ENCODE peak calls at places on chromosome 7, in four cellular contexts. One of them, this sample, is unnamed.

GRCh38 chr7:123208793-123209192 is 9.0 kb upstream of the SLC13A1 start:
- DNase-seq in suprapubic skin: no peak
- DNase-seq in IMR-90: no peak
- DNase-seq in GM12892: no peak
- DNase-seq in this sample: peak; percentile 25

GRCh38 chr7:143492043-143492471 is 14.4 kb downstream of the TAS2R41 start:
- DNase-seq in suprapubic skin: no peak
- DNase-seq in IMR-90: peak; percentile 90
- DNase-seq in GM12892: no peak
- DNase-seq in this sample: no peak

GRCh38 chr7:129925416-129926002 is 27.3 kb downstream of the UBE2H start:
- DNase-seq in suprapubic skin: no peak
- DNase-seq in IMR-90: peak; percentile 62
- DNase-seq in GM12892: no peak
- DNase-seq in this sample: no peak

GRCh38 chr7:82235710-82236109 is 207.9 kb downstream of the CACNA2D1 start:
- DNase-seq in suprapubic skin: no peak
- DNase-seq in IMR-90: peak; percentile 64
- DNase-seq in GM12892: no peak
- DNase-seq in this sample: no peak

GRCh38 chr7:49228447-49228846 is 304.1 kb downstream of the CDC14C start:
- DNase-seq in suprapubic skin: no peak
- DNase-seq in IMR-90: no peak
- DNase-seq in GM12892: no peak
- DNase-seq in this sample: no peak

GRCh38 chr7:3092468-3092867 is 48.8 kb upstream of the CARD11 start:
- DNase-seq in suprapubic skin: no peak
- DNase-seq in IMR-90: peak; percentile 16
- DNase-seq in GM12892: peak; percentile 50
- DNase-seq in this sample: peak; percentile 15

GRCh38 chr7:120587281-120587680 is 270.7 kb downstream of the TSPAN12 start:
- DNase-seq in suprapubic skin: no peak
- DNase-seq in IMR-90: no peak
- DNase-seq in GM12892: no peak
- DNase-seq in this sample: no peak

GRCh38 chr7:158274996-158275395 is 312.6 kb downstream of the PTPRN2 start:
- DNase-seq in suprapubic skin: peak; percentile 43
- DNase-seq in IMR-90: no peak
- DNase-seq in GM12892: no peak
- DNase-seq in this sample: no peak

DNA sequence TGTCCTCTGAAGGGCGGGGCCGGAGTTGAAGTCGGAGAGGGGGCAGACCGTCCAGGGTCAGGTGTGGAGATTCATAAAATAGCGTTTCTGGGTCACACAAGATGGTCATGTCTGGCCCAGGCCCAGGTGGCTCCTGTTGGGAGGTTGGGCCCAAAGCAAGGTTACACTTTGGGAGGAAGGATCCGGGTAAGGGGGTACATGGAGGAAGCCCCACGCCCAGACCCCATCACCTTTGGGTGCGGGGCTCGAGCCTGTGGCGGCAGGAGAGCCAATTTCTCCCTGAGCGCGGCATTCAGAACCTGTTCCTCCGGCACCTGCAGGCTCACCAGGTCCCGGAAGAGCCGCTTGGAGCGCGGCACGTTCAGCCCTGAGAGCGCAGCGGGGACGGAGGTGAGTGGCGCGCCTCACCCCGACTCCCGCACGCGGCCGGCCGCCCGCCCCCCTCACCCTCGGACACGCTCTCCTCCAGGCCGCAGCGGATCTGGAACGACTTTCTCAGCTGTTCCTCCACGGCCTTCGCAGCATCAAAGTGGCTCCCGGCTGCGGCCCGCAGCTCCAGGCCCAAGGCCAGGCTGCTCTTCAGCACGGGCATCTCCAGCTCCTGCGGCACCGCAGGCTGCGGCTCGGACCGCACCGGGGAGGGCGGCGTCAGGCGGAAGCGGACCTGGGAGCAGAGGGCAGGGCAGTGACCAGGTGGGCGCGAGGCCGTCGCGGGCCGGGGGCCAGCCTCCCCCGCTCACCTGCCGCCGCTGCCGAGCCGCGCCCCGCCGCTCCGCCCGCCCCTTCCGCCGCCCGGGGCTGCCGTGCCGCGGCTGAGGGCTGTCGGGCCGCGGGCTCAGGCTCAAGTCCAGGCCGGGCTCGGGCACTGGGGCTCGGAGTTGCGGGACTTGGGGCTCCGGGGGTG is 644 bp downstream of the PPP1R35 start:
- DNase-seq in suprapubic skin: peak; percentile 74
- DNase-seq in IMR-90: no peak
- DNase-seq in GM12892: peak; percentile 53
- DNase-seq in this sample: peak; percentile 50
- TF ChIP-seq POLR2A in suprapubic skin: no peak
- TF ChIP-seq POLR2A in IMR-90: no peak
- TF ChIP-seq POLR2A in GM12892: peak; percentile 46
- TF ChIP-seq POLR2A in this sample: no peak

GRCh38 chr7:155309021-155309338 is 11.3 kb downstream of the INSIG1 start:
- DNase-seq in suprapubic skin: no peak
- DNase-seq in IMR-90: no peak
- DNase-seq in GM12892: no peak
- DNase-seq in this sample: no peak
- TF ChIP-seq POLR2A in suprapubic skin: no peak
- TF ChIP-seq POLR2A in IMR-90: peak; percentile 26
- TF ChIP-seq POLR2A in GM12892: no peak
- TF ChIP-seq POLR2A in this sample: no peak

GRCh38 chr7:48141551-48141950 is 29.7 kb upstream of the ABCA13 start:
- DNase-seq in suprapubic skin: no peak
- DNase-seq in IMR-90: no peak
- DNase-seq in GM12892: no peak
- DNase-seq in this sample: no peak

GRCh38 chr7:48144291-48144768 is 26.9 kb upstream of the ABCA13 start:
- DNase-seq in suprapubic skin: no peak
- DNase-seq in IMR-90: no peak
- DNase-seq in GM12892: no peak
- DNase-seq in this sample: no peak

GRCh38 chr7:48139461-48139860 is 31.8 kb upstream of the ABCA13 start:
- DNase-seq in suprapubic skin: no peak
- DNase-seq in IMR-90: peak; percentile 28
- DNase-seq in GM12892: no peak
- DNase-seq in this sample: no peak

GRCh38 chr7:48140001-48140681 is 31.1 kb upstream of the ABCA13 start:
- DNase-seq in suprapubic skin: no peak
- DNase-seq in IMR-90: no peak
- DNase-seq in GM12892: no peak
- DNase-seq in this sample: no peak
- TF ChIP-seq POLR2A in suprapubic skin: no peak
- TF ChIP-seq POLR2A in IMR-90: no peak
- TF ChIP-seq POLR2A in GM12892: no peak
- TF ChIP-seq POLR2A in this sample: no peak

DNA sequence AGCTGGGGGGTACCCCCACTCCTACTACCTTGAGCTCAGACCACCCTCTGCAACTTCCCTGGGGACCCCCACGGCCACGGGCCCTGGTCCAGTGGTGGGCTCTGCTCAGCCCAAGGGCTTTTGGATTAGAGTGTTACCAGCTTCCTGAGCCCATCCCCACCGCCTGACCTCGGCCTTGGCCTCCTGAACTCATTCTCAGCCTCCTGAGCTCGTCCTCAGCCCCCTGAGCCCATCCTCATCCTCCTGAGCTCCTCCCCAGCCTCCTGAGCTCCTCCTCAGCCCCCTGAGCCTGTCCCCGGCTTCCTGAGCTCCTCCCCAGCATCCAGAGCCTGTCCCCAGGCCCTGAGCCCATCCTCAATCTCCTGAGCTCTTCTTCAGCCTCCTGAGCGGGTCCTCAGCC is 106.3 kb upstream of the FAM20C start:
- DNase-seq in suprapubic skin: no peak
- DNase-seq in IMR-90: no peak
- DNase-seq in GM12892: no peak
- DNase-seq in this sample: no peak
- TF ChIP-seq POLR2A in suprapubic skin: no peak
- TF ChIP-seq POLR2A in IMR-90: no peak
- TF ChIP-seq POLR2A in GM12892: no peak
- TF ChIP-seq POLR2A in this sample: no peak

GRCh38 chr7:35384761-35385700 is 131.1 kb upstream of the TBX20 start:
- DNase-seq in suprapubic skin: no peak
- DNase-seq in IMR-90: no peak
- DNase-seq in GM12892: no peak
- DNase-seq in this sample: no peak
- TF ChIP-seq POLR2A in suprapubic skin: no peak
- TF ChIP-seq POLR2A in IMR-90: no peak
- TF ChIP-seq POLR2A in GM12892: no peak
- TF ChIP-seq POLR2A in this sample: no peak

DNA sequence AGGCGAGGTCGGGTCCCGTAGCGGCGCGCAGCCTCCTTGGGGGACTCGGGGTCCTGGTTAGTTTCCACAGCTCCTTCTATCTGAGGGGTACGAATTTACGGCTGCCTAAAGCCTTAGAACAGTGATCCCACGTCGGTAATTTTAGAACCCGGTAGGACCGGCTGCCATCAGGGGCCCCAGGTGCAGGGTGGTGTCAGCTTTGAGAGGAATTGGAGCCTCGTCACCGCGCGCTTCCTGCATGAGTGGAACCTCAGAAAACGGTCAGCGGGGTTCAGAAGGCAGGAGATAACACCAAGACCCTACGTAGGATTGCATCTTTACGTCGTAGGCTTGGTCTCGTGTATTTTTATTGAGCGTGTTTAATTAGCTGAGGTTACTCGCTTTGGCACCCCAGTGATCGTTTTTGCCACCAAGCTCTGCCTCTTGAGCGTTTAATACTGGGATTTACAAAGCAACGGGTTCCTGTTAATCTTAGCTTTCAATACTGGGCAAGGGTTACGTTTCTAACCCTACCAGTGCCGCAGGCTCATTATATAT is 443 bp downstream of the RNF32 start:
- DNase-seq in suprapubic skin: no peak
- DNase-seq in IMR-90: peak; percentile 57
- DNase-seq in GM12892: peak; percentile 41
- DNase-seq in this sample: peak; percentile 43
- TF ChIP-seq POLR2A in suprapubic skin: no peak
- TF ChIP-seq POLR2A in IMR-90: no peak
- TF ChIP-seq POLR2A in GM12892: peak; percentile 69
- TF ChIP-seq POLR2A in this sample: no peak

DNA sequence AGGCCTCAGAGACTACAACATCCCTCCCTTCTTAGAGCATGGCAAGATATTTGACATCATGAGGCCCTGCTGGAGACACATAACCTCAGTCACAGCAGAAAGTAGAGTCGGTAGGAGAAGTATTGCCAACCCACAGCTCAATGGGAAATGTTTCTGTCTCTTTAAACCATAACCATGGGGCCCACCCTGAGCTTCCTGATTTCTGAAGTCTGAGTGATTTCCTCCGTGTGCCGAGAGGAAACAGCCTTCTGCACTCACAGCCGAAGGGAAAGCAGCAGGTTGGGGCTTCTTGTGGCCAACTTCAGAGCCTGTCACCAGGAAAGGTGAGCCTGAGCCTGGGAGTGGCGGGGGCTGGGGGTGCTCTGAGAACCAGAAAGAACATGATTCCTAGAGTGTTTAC is at the start of gene GIMAP1:
- DNase-seq in suprapubic skin: no peak
- DNase-seq in IMR-90: no peak
- DNase-seq in GM12892: no peak
- DNase-seq in this sample: peak; percentile 23
- TF ChIP-seq POLR2A in suprapubic skin: no peak
- TF ChIP-seq POLR2A in IMR-90: no peak
- TF ChIP-seq POLR2A in GM12892: peak; percentile 65
- TF ChIP-seq POLR2A in this sample: no peak